ENCODE peak calls at places on chromosomes 1 and 21, in five cellular contexts. C is esophagus muscularis mucosa, R is SJSA1, I is bronchial epithelial cell, F is RPMI7951. K is an unnamed sample.

GRCh38 chr1:237229333-237229732 is 187.3 kb downstream of the RYR2 start:
- DNase-seq in C (no peak), R (no peak), I (no peak), F (no peak), K (no peak)

GRCh38 chr1:112840631-112841624 is 115.1 kb downstream of the SLC16A1 start:
- DNase-seq in C (no peak), R (no peak), I (peak; percentile 36), F (peak; percentile 38), K (no peak)

GRCh38 chr1:102772831-102773230 is 335.5 kb downstream of the COL11A1 start:
- DNase-seq in C (no peak), R (no peak), I (no peak), F (no peak), K (no peak)

GRCh38 chr1:50148142-50148923 is 39.6 kb downstream of the ELAVL4 start:
- DNase-seq in C (no peak), R (no peak), I (peak; percentile 12), F (no peak), K (no peak)

GRCh38 chr1:202069670-202070069 is 53.0 kb upstream of the GPR37L1 start:
- DNase-seq in C (no peak), R (no peak), I (no peak), F (no peak), K (no peak)

GRCh38 chr1:38834221-38834782 is 25.3 kb downstream of the RRAGC start:
- DNase-seq in C (no peak), R (no peak), I (peak; percentile 21), F (no peak), K (no peak)

GRCh38 chr1:211332036-211332616 is 5.5 kb downstream of the TRAF5 start:
- DNase-seq in C (no peak), R (no peak), I (no peak), F (no peak), K (no peak)

GRCh38 chr1:16141573-16142336 is 14.1 kb downstream of the EPHA2 start:
- DNase-seq in C (no peak), R (no peak), I (no peak), F (peak; percentile 77), K (no peak)

GRCh38 chr21:41167348-41168342 is at the start of gene BACE2:
- DNase-seq in C (peak; percentile 95), R (peak; percentile 55), I (peak; percentile 44), F (peak; percentile 74), K (peak; percentile 67)

GRCh38 chr1:9865745-9866144 is 42.0 kb upstream of the CLSTN1 start:
- DNase-seq in C (no peak), R (no peak), I (no peak), F (no peak), K (no peak)

GRCh38 chr1:36948147-36948546 is 86.2 kb downstream of the GRIK3 start:
- DNase-seq in C (no peak), R (no peak), I (no peak), F (no peak), K (no peak)

GRCh38 chr1:110339427-110340206 is 440 bp downstream of the RBM15 start:
- DNase-seq in C (no peak), R (peak; percentile 56), I (peak; percentile 22), F (peak; percentile 58), K (peak; percentile 33)

GRCh38 chr1:94006604-94007003 is 97.4 kb upstream of the GCLM start:
- DNase-seq in C (no peak), R (no peak), I (no peak), F (peak; percentile 75), K (no peak)

GRCh38 chr21:28699591-28700259 is 293.0 kb downstream of the LTN1 start:
- DNase-seq in C (no peak), R (no peak), I (peak; percentile 84), F (no peak), K (peak; percentile 22)

GRCh38 chr1:229030642-229031390 is 240.1 kb upstream of the RAB4A start:
- DNase-seq in C (no peak), R (no peak), I (no peak), F (no peak), K (no peak)

GRCh38 chr1:185442065-185442464 is 125.0 kb upstream of the IVNS1ABP start:
- DNase-seq in C (no peak), R (no peak), I (no peak), F (peak; percentile 13), K (no peak)

GRCh38 chr1:100360790-100361232 is 8.5 kb downstream of the CDC14A start:
- DNase-seq in C (no peak), R (no peak), I (no peak), F (peak; percentile 17), K (no peak)

GRCh38 chr1:147509786-147510360 is 31.4 kb upstream of the BCL9 start:
- DNase-seq in C (no peak), R (no peak), I (no peak), F (no peak), K (no peak)

GRCh38 chr1:236524142-236524891 is 535 bp downstream of the LGALS8 start:
- DNase-seq in C (no peak), R (peak; percentile 53), I (peak; percentile 83), F (peak; percentile 76), K (peak; percentile 73)

GRCh38 chr1:151619489-151620093 is 7.7 kb downstream of the SNX27 start:
- DNase-seq in C (no peak), R (no peak), I (peak; percentile 63), F (no peak), K (no peak)

GRCh38 chr1:57835620-57836019 is 411.8 kb upstream of the DAB1 start:
- DNase-seq in C (no peak), R (no peak), I (no peak), F (no peak), K (no peak)

GRCh38 chr1:172823534-172823933 is 164.6 kb downstream of the FASLG start:
- DNase-seq in C (no peak), R (no peak), I (no peak), F (peak; percentile 78), K (no peak)

GRCh38 chr21:31444061-31444460 is 100.0 kb upstream of the TIAM1 start:
- DNase-seq in C (no peak), R (no peak), I (no peak), F (no peak), K (no peak)

GRCh38 chr1:54135436-54136120 is 17.2 kb downstream of the CDCP2 start:
- DNase-seq in C (no peak), R (peak; percentile 80), I (no peak), F (no peak), K (no peak)

GRCh38 chr1:241253491-241253890 is 103.5 kb downstream of the RGS7 start:
- DNase-seq in C (no peak), R (no peak), I (no peak), F (peak; percentile 10), K (no peak)

GRCh38 chr1:106924360-106924759 is 132.1 kb upstream of the PRMT6 start:
- DNase-seq in C (no peak), R (no peak), I (peak; percentile 35), F (no peak), K (no peak)

GRCh38 chr1:117826551-117827078 is 102.8 kb downstream of the GDAP2 start:
- DNase-seq in C (no peak), R (peak; percentile 77), I (peak; percentile 94), F (peak; percentile 95), K (peak; percentile 89)

GRCh38 chr1:101233495-101233894 is 3.3 kb upstream of the S1PR1 start:
- DNase-seq in C (no peak), R (no peak), I (no peak), F (no peak), K (no peak)

GRCh38 chr1:204207136-204207616 is 6.6 kb downstream of the GOLT1A start:
- DNase-seq in C (no peak), R (peak; percentile 66), I (no peak), F (peak; percentile 28), K (peak; percentile 91)

GRCh38 chr1:25695066-25695990 is 78.7 kb downstream of the MAN1C1 start:
- DNase-seq in C (peak; percentile 95), R (peak; percentile 55), I (peak; percentile 95), F (peak; percentile 77), K (peak; percentile 27)

K was measured in RWPE1.